ENCODE peak calls at places on chromosomes 12 and 14, in nine cellular contexts. U, G, X, C, R, O, K, H and P are unnamed samples.

GRCh38 chr12:113359133-113359938 is 949 bp downstream of the PLBD2 start:
- DNase-seq in O (peak), C (peak), R (peak), X (peak), K (no peak), G (peak), H (no peak), U (no peak), P (no peak)

GRCh38 chr12:113090740-113091139 is 34.2 kb downstream of the DTX1 start:
- DNase-seq in R (no peak), H (no peak), O (no peak), K (no peak), U (no peak), G (no peak), C (no peak), X (peak), P (no peak)

GRCh38 chr12:52759695-52760094 is 17.4 kb downstream of the KRT76 start:
- DNase-seq in O (no peak), U (no peak), R (no peak), X (no peak), C (no peak), K (no peak), G (no peak), H (no peak), P (no peak)

GRCh38 chr12:130079254-130079653 is 83.0 kb upstream of the FZD10 start:
- DNase-seq in H (no peak), R (no peak), G (no peak), O (no peak), K (no peak), X (no peak), U (no peak), C (no peak), P (no peak)

GRCh38 chr12:11717533-11717961 is 68.1 kb downstream of the ETV6 start:
- DNase-seq in X (no peak), K (no peak), H (no peak), U (no peak), G (no peak), O (no peak), C (peak), R (no peak), P (no peak)

GRCh38 chr14:95507701-95508103 is 8.7 kb downstream of the SYNE3 start:
- DNase-seq in K (peak), X (peak), G (no peak), H (no peak), C (peak), U (no peak), R (no peak), O (peak), P (no peak)

GRCh38 chr14:50067723-50068495 is 48.5 kb downstream of the VCPKMT start:
- DNase-seq in U (peak), C (peak), R (no peak), G (no peak), O (peak), H (no peak), K (peak), X (no peak), P (peak)

GRCh38 chr14:76446921-76447320 is 71.0 kb downstream of the ESRRB start:
- DNase-seq in K (no peak), G (no peak), R (no peak), H (no peak), X (no peak), U (no peak), O (no peak), C (no peak), P (no peak)

GRCh38 chr12:14993537-14994266 is 20.9 kb downstream of the PDE6H start:
- DNase-seq in H (no peak), O (no peak), K (no peak), U (no peak), R (no peak), G (no peak), C (peak), X (peak), P (no peak)

GRCh38 chr14:68137704-68138619 is 318.4 kb downstream of the RAD51B start:
- DNase-seq in O (peak), R (peak), X (peak), U (peak), G (peak), C (peak), K (peak), H (no peak), P (peak)

GRCh38 chr12:120327593-120327992 is at the start of gene PLA2G1B:
- DNase-seq in H (no peak), G (no peak), U (no peak), O (peak), C (no peak), K (peak), R (no peak), X (peak), P (no peak)

GRCh38 chr12:25427328-25428249 is 125.5 kb downstream of the LMNTD1 start:
- DNase-seq in X (no peak), H (no peak), U (no peak), G (no peak), R (no peak), O (no peak), K (no peak), C (peak), P (no peak)

GRCh38 chr12:82176761-82177490 is 181.3 kb downstream of the CCDC59 start:
- DNase-seq in X (no peak), O (no peak), U (no peak), H (no peak), R (no peak), C (no peak), K (no peak), G (no peak), P (no peak)

GRCh38 chr14:96225745-96226151 is 21.1 kb downstream of the BDKRB2 start:
- DNase-seq in G (no peak), R (peak), C (peak), O (no peak), H (no peak), K (no peak), X (no peak), U (no peak), P (no peak)

GRCh38 chr12:6165418-6165817 is 34.8 kb upstream of the CD9 start:
- DNase-seq in G (no peak), U (no peak), H (no peak), O (no peak), K (no peak), C (peak), X (no peak), R (no peak), P (no peak)

GRCh38 chr12:132314516-132315233 is 14.7 kb downstream of the GALNT9 start:
- DNase-seq in H (peak), C (no peak), O (no peak), R (no peak), G (peak), U (no peak), X (no peak), K (no peak), P (no peak)

GRCh38 chr12:6852651-6853354 is 853 bp downstream of the USP5 start:
- DNase-seq in G (peak), C (peak), R (no peak), U (no peak), H (no peak), O (no peak), K (peak), X (peak), P (no peak)

GRCh38 chr12:67534046-67534445 is 114.5 kb upstream of the DYRK2 start:
- DNase-seq in U (no peak), O (no peak), K (no peak), X (no peak), H (no peak), C (no peak), G (no peak), R (no peak), P (no peak)

GRCh38 chr14:90849787-90850444 is 33.7 kb upstream of the TTC7B start:
- DNase-seq in O (no peak), G (no peak), U (no peak), X (no peak), H (no peak), R (no peak), K (no peak), C (no peak), P (no peak)

GRCh38 chr12:45670339-45671065 is 59.0 kb upstream of the ARID2 start:
- DNase-seq in C (no peak), H (no peak), O (no peak), G (no peak), U (no peak), X (no peak), R (no peak), K (no peak), P (no peak)

GRCh38 chr12:24754690-24755638 is 193.9 kb downstream of the BCAT1 start:
- DNase-seq in K (no peak), R (no peak), G (no peak), H (no peak), C (peak), O (no peak), X (no peak), U (no peak), P (no peak)

GRCh38 chr14:101360045-101360931 is 201.0 kb upstream of the DIO3 start:
- DNase-seq in H (no peak), U (no peak), R (peak), O (no peak), C (no peak), X (peak), K (no peak), G (peak), P (no peak)

GRCh38 chr12:97837401-97837800 is 374.8 kb downstream of the RMST start:
- DNase-seq in G (no peak), R (no peak), U (no peak), H (no peak), O (peak), C (no peak), X (peak), K (no peak), P (no peak)

GRCh38 chr14:78721756-78722455 is 551.7 kb downstream of the NRXN3 start:
- DNase-seq in C (no peak), K (no peak), H (no peak), G (no peak), O (no peak), U (no peak), R (no peak), X (no peak), P (no peak)

GRCh38 chr12:128820253-128820652 is 3.5 kb downstream of the SLC15A4 start:
- DNase-seq in R (no peak), H (no peak), K (no peak), G (no peak), C (no peak), O (no peak), U (no peak), X (no peak), P (no peak)

GRCh38 chr12:128820723-128821432 is 2.9 kb downstream of the SLC15A4 start:
- DNase-seq in C (no peak), H (peak), O (peak), X (peak), R (no peak), K (peak), U (no peak), G (peak), P (peak)

GRCh38 chr12:128818065-128819022 is 5.4 kb downstream of the SLC15A4 start:
- DNase-seq in K (peak), O (no peak), C (peak), U (no peak), R (no peak), X (no peak), G (peak), H (no peak), P (no peak)

GRCh38 chr12:128817115-128818015 is 6.4 kb downstream of the SLC15A4 start:
- DNase-seq in X (peak), O (peak), C (peak), R (peak), K (peak), G (peak), U (no peak), H (peak), P (no peak)

DNA sequence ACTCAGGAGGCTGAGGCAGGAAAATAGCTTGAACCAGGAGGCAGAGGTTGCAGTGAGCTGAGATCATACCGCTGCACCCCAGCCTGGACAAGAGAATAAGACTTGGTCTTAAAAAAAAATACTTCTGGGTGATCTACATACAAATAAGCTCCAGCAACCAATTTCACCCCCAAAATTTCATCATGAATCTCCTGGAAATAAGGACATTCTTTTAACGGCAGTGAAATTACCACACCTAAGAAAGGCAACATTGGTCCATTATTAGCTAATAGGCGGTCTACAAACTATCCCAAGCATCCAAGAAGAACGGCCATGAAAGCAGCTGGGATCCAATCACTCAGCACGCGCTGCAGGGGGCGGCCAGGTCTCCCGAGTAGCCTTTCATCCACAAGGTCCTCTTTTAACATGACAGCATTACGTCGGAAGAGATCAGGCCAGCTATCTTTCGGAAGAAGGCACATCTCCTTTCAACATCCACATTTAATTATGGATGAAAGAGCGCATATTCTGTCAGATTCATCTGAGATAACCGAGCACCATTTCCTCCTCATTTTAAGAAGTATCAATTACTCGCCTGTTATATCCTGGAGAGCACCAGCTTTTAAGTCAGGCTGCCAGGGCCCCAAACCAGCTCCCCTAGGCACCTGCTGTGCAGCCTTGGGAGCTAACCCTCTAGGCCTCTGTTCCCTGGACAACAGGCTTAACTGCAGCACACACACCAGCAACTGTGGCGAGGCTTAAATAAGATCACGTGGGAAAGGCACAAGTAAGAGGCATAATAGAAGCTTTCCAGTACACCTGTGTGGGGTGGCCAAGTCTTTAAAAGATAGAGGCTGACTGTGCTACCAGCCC is 4.2 kb downstream of the SLC15A4 start:
- DNase-seq in H (no peak), K (peak), C (no peak), U (no peak), X (no peak), R (no peak), G (peak), O (no peak), P (no peak)
- H3K4me3 ChIP-seq in H (no peak), K (no peak), C (no peak), U (no peak), X (no peak), R (no peak), G (no peak), O (no peak), P (no peak)

GRCh38 chr12:110590059-110590458 is 6.9 kb upstream of the PPTC7 start:
- DNase-seq in O (no peak), X (no peak), H (no peak), U (no peak), C (no peak), R (no peak), K (no peak), G (no peak), P (no peak)

GRCh38 chr12:110585231-110585799 is 2.2 kb upstream of the PPTC7 start:
- DNase-seq in C (peak), U (no peak), K (no peak), X (peak), H (no peak), R (no peak), O (peak), G (no peak), P (no peak)

GRCh38 chr12:110592078-110592477 is 9.0 kb upstream of the PPTC7 start:
- DNase-seq in G (no peak), C (no peak), U (no peak), X (no peak), R (no peak), O (no peak), K (no peak), H (no peak), P (no peak)

GRCh38 chr12:110591508-110592051 is 8.5 kb upstream of the PPTC7 start:
- DNase-seq in K (no peak), H (peak), R (no peak), G (no peak), X (no peak), C (no peak), U (no peak), O (peak), P (peak)

DNA sequence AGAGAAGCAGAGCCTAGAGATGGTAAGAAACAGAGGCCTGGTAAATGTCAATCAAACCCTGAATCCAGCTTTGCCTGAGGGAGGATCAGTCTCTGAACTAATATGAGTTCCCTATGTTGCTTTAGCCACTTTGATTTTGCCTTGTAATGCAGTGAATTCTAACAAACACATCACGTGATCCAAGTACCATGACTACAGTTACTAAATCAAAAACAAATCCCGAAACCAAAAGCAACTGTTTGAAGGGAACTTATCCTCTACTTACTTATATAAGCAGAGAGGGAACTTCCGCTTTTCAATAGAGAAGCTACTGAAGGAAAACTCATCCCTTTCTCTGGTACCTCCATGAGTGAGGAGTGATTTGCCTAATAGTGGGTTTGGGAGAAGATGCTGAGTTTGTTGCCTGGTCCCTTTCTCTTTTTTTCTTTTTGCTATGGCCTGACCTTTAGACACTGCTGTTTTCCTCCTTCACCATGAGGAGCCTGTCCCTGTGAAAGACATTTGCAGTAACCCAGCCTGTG is 7.7 kb upstream of the PPTC7 start:
- DNase-seq in O (no peak), H (no peak), U (no peak), G (no peak), X (no peak), R (no peak), C (peak), K (no peak), P (no peak)
- TF ChIP-seq POLR2A in O (no peak), H (no peak), U (no peak), G (no peak), X (no peak), R (no peak), C (no peak), K (no peak), P (no peak)

GRCh38 chr12:20259786-20260185 is 108.6 kb upstream of the PDE3A start:
- DNase-seq in X (no peak), U (no peak), H (no peak), G (no peak), O (no peak), R (no peak), K (no peak), C (no peak), P (no peak)
- TF ChIP-seq CTCF in X (no peak), U (no peak), H (no peak), G (no peak), O (no peak), R (no peak), K (no peak), C (no peak), P (no peak)

DNA sequence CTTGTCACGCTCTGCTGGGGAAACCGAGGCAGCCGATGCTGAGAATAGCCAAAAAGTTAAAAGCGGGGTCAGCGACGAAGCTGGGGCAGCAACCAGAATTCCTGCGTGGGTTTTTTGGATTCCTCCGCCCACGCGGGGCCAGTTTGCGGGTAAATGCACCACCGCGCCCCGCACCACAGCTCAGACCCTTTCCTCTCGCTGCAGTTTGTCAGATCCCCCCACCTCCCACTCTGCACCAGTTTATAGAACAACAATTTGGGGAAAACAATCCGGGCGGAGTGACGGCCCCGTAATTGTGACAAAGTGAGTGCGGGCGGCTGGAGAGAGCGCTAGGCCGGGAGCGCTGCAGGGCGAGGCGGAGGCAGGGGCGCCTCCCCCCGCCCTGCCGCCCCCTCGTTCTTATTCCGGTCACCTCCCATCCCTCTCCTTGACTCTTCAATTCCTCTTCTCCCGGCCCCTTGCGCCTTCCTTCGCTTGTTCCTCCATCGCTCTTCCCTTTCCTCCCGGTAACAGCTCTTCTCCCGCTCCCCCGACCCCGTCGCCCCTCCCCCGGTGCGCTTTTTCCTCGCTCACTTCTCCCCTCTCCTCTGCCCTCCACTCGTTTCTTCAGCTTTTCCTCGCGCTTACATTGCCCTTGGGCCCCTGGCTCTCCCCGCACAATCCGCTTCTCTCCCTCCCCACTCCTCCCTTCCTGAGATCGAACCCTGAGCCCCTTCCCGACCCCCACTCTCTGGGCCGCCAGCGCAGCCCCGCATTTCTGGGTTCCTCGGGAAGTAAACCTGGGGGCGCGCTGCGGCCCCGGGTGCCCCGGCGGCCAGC is 639 bp upstream of the DNAJC22 start:
- DNase-seq in G (peak), O (no peak), K (peak), H (no peak), R (no peak), C (no peak), X (no peak), U (no peak), P (peak)
- H3K4me3 ChIP-seq in G (peak), O (no peak), K (peak), H (peak), R (peak), C (peak), X (peak), U (no peak), P (peak)